ENCODE peak calls at places on chromosome 13, in seven cellular contexts. E is dorsolateral prefrontal cortex, Q is GM06990, N is AG10803, O is IMR-90, G is ovary, H is kidney epithelial cell. D is an unnamed sample.

GRCh38 chr13:27339299-27339698 is 68.7 kb downstream of the RASL11A start:
- DNase-seq in E (no peak), Q (no peak), N (peak), O (peak), G (no peak), H (no peak), D (peak)

GRCh38 chr13:80132741-80133601 is 208.0 kb downstream of the SPRY2 start:
- DNase-seq in E (peak), Q (no peak), N (peak), O (peak), G (peak), H (no peak), D (peak)

GRCh38 chr13:100674363-100674847 is at the start of gene TMTC4:
- DNase-seq in E (peak), Q (no peak), N (no peak), O (no peak), G (no peak), H (no peak), D (no peak)

GRCh38 chr13:112756967-112757758 is 67.3 kb downstream of the ATP11A start:
- DNase-seq in E (peak), Q (no peak), N (no peak), O (no peak), G (no peak), H (no peak), D (no peak)

GRCh38 chr13:94997126-94997525 is 284.8 kb upstream of the SOX21 start:
- DNase-seq in E (no peak), Q (no peak), N (no peak), O (no peak), G (no peak), H (no peak), D (no peak)

GRCh38 chr13:76438050-76438449 is 448.2 kb downstream of the KCTD12 start:
- DNase-seq in E (no peak), Q (no peak), N (no peak), O (peak), G (no peak), H (no peak), D (peak)

GRCh38 chr13:113159701-113160100 is 1.3 kb downstream of the PROZ start:
- DNase-seq in E (no peak), Q (no peak), N (no peak), O (no peak), G (no peak), H (no peak), D (no peak)

GRCh38 chr13:96025283-96025682 is 27.9 kb downstream of the UGGT2 start:
- DNase-seq in E (no peak), Q (no peak), N (peak), O (no peak), G (no peak), H (no peak), D (peak)

GRCh38 chr13:36163809-36164308 is 32.7 kb upstream of the DCLK1 start:
- DNase-seq in E (no peak), Q (no peak), N (peak), O (peak), G (peak), H (peak), D (peak)

GRCh38 chr13:27607125-27607524 is 13.2 kb downstream of the LNX2 start:
- DNase-seq in E (no peak), Q (no peak), N (peak), O (peak), G (no peak), H (peak), D (peak)

GRCh38 chr13:26965976-26966375 is 205.4 kb upstream of the GPR12 start:
- DNase-seq in E (peak), Q (no peak), N (peak), O (peak), G (peak), H (no peak), D (peak)

GRCh38 chr13:79806821-79807220 is 325.9 kb downstream of the NDFIP2 start:
- DNase-seq in E (no peak), Q (no peak), N (no peak), O (no peak), G (no peak), H (no peak), D (no peak)

GRCh38 chr13:113207890-113208423 is 512 bp downstream of the PCID2 start:
- DNase-seq in E (no peak), Q (no peak), N (peak), O (peak), G (no peak), H (no peak), D (peak)

GRCh38 chr13:26601669-26602068 is 44.2 kb downstream of the WASF3 start:
- DNase-seq in E (no peak), Q (peak), N (peak), O (peak), G (no peak), H (no peak), D (peak)

GRCh38 chr13:39676315-39676876 is 20.9 kb downstream of the COG6 start:
- DNase-seq in E (no peak), Q (peak), N (peak), O (peak), G (no peak), H (no peak), D (peak)

GRCh38 chr13:91155512-91156114 is 191.9 kb upstream of the MIR17HG start:
- DNase-seq in E (no peak), Q (no peak), N (no peak), O (no peak), G (no peak), H (no peak), D (no peak)

GRCh38 chr13:96426160-96426559 is 336.3 kb downstream of the HS6ST3 start:
- DNase-seq in E (no peak), Q (no peak), N (no peak), O (no peak), G (no peak), H (no peak), D (no peak)

GRCh38 chr13:35964764-35965163 is 166.4 kb downstream of the DCLK1 start:
- DNase-seq in E (no peak), Q (no peak), N (peak), O (peak), G (no peak), H (no peak), D (peak)

GRCh38 chr13:28637714-28638355 is 21.1 kb upstream of the POMP start:
- DNase-seq in E (no peak), Q (peak), N (no peak), O (no peak), G (no peak), H (no peak), D (peak)

GRCh38 chr13:80204642-80205041 is 136.3 kb downstream of the SPRY2 start:
- DNase-seq in E (no peak), Q (no peak), N (no peak), O (peak), G (no peak), H (no peak), D (no peak)

GRCh38 chr13:66794340-66795031 is 435.6 kb downstream of the PCDH9 start:
- DNase-seq in E (no peak), Q (no peak), N (no peak), O (no peak), G (no peak), H (no peak), D (no peak)

GRCh38 chr13:80814541-80814940 is 473.6 kb upstream of the SPRY2 start:
- DNase-seq in E (no peak), Q (no peak), N (no peak), O (no peak), G (no peak), H (no peak), D (peak)

GRCh38 chr13:97189943-97190342 is 32.2 kb upstream of the MBNL2 start:
- DNase-seq in E (no peak), Q (no peak), N (no peak), O (no peak), G (no peak), H (no peak), D (no peak)

GRCh38 chr13:30705672-30706071 is 29.7 kb upstream of the ALOX5AP start:
- DNase-seq in E (no peak), Q (no peak), N (no peak), O (no peak), G (no peak), H (no peak), D (no peak)

DNA sequence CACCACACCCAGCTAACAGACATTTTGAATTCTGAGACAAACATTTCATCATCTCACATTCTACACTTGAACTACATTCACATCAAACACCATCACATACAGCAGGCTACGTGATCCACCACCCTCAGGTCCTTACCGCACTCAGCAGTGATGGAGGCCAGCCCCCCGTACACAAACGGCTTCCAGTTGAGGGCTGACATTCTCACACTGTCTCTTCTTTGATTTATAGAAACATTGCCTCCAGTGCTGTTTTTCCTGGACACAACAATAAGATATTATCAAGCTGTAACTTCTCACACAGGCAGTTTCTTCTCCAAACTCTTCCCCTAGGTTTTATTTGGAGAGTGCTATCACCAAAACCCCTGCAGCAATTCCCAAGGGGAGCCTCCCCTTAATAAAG is 6.9 kb downstream of the SLC25A30 start:
- DNase-seq in E (no peak), Q (no peak), N (no peak), O (no peak), G (no peak), H (no peak), D (no peak)
- TF ChIP-seq CTCF in E (no peak), Q (no peak), N (no peak), O (no peak), G (no peak), H (no peak), D (no peak)

GRCh38 chr13:99351772-99352171 is 44.6 kb upstream of the GPR183 start:
- DNase-seq in E (no peak), Q (no peak), N (no peak), O (no peak), G (no peak), H (no peak), D (no peak)

GRCh38 chr13:99350191-99350590 is 43.0 kb upstream of the GPR183 start:
- DNase-seq in E (no peak), Q (no peak), N (no peak), O (no peak), G (no peak), H (no peak), D (no peak)

GRCh38 chr13:99354371-99354951 is 47.3 kb upstream of the GPR183 start:
- DNase-seq in E (no peak), Q (peak), N (peak), O (no peak), G (no peak), H (no peak), D (no peak)

GRCh38 chr13:99353836-99354235 is 46.6 kb upstream of the GPR183 start:
- DNase-seq in E (no peak), Q (no peak), N (peak), O (peak), G (no peak), H (no peak), D (peak)

GRCh38 chr13:99352351-99353271 is 45.4 kb upstream of the GPR183 start:
- DNase-seq in E (no peak), Q (no peak), N (no peak), O (no peak), G (no peak), H (no peak), D (no peak)
- H3K4me3 ChIP-seq in E (no peak), Q (no peak), N (no peak), O (no peak), G (no peak), H (no peak), D (no peak)

DNA sequence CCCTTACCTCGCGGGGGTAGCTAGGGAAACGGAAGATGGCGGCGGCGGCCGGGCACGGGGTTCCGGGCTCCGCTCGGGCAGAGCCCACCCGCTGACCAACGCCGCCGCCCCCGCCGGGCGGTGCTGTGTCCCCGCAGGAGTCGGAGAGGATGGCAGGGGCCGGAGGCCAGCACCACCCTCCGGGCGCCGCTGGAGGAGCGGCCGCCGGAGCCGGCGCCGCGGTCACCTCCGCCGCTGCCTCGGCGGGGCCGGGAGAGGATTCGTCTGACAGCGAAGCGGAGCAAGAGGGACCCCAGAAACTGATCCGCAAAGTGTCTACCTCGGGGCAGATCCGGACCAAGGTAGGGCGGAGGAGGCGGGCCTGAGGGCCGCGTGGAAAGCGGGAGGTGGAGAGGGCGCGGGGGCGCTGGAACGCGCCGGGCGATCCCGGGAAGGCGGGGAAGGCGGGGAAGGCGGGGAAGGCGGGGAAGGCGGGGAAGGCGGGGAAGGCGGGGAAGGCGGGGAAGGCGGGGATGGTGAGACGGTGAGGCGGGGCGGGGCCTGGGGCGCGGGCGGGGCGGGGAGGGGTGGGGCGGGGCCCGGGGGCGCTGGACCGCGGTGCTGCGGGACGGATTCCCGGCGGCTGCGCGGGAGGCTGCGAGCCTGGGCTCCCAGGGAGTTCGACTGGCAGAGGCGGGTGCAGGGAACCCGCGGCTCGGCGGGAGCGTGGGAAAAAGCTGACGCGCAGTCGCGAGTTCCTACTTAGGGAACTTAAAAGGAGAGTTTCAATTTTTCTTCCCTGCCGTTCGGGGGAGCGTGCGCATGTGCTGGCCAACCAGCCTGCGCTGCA is at the start of gene DGKH:
- DNase-seq in E (peak), Q (peak), N (peak), O (peak), G (peak), H (no peak), D (peak)
- TF ChIP-seq CTCF in E (peak), Q (no peak), N (no peak), O (peak), G (peak), H (no peak), D (no peak)

GRCh38 chr13:41006951-41007350 is 12.2 kb downstream of the ELF1 start:
- DNase-seq in E (no peak), Q (no peak), N (no peak), O (no peak), G (no peak), H (no peak), D (no peak)
- H3K4me3 ChIP-seq in E (no peak), Q (peak), N (no peak), O (no peak), G (no peak), H (no peak), D (no peak)

GRCh38 chr13:107874456-107874855 is 340.9 kb downstream of the LIG4 start:
- DNase-seq in E (no peak), Q (no peak), N (no peak), O (no peak), G (no peak), H (no peak), D (no peak)
- TF ChIP-seq CTCF in E (no peak), Q (no peak), N (no peak), O (no peak), G (no peak), H (no peak), D (no peak)

DNA sequence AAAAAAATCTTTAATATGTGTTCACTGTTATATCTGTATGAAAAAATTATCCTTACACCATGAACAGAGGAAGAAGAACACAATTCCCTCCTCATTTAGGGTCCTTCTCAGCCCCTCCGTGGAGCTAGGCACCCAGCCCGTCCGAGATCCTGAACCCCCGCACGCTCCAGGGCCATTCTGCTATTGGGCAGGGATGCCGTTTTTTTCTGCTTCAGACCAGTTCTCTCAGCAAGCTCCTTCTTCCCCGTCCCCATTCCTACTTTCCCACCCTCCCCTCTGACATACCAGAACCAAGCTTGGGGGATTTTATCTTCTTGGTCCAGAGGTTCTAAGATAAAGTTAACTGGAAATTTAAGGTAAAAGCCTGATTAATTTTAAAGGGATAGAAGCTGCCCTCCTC is 36.2 kb downstream of the ATP12A start:
- DNase-seq in E (no peak), Q (no peak), N (no peak), O (no peak), G (no peak), H (no peak), D (no peak)
- H3K4me3 ChIP-seq in E (no peak), Q (no peak), N (no peak), O (no peak), G (no peak), H (no peak), D (no peak)